ENCODE peak calls at places on chromosomes 4 and X, in six cellular contexts. One of them, this sample, is unnamed.

GRCh38 chrX:15269618-15270521 is at the start of gene ASB9:
- DNase-seq in H7: peak; percentile 51
- DNase-seq in activated CD4-positive, alpha-beta T cell treated with anti-CD3 and anti-CD28 coated beads for 1 hour: no peak
- DNase-seq in COR-L47: peak; percentile 1
- DNase-seq in T follicular helper cell: no peak
- DNase-seq in frontal cortex: no peak
- DNase-seq in this sample: no peak

GRCh38 chr4:88599298-88599697 is 7.0 kb downstream of the HERC3 start:
- DNase-seq in COR-L47: no peak
- DNase-seq in frontal cortex: no peak
- DNase-seq in H7: no peak
- DNase-seq in T follicular helper cell: no peak
- DNase-seq in activated CD4-positive, alpha-beta T cell treated with anti-CD3 and anti-CD28 coated beads for 1 hour: no peak
- DNase-seq in this sample: no peak

GRCh38 chrX:14015941-14016340 is 13.8 kb downstream of the GEMIN8 start:
- DNase-seq in frontal cortex: no peak
- DNase-seq in activated CD4-positive, alpha-beta T cell treated with anti-CD3 and anti-CD28 coated beads for 1 hour: no peak
- DNase-seq in T follicular helper cell: no peak
- DNase-seq in H7: no peak
- DNase-seq in COR-L47: no peak
- DNase-seq in this sample: no peak

GRCh38 chr4:3856604-3857204 is 90.5 kb downstream of the ADRA2C start:
- DNase-seq in frontal cortex: no peak
- DNase-seq in activated CD4-positive, alpha-beta T cell treated with anti-CD3 and anti-CD28 coated beads for 1 hour: no peak
- DNase-seq in H7: no peak
- DNase-seq in T follicular helper cell: no peak
- DNase-seq in COR-L47: no peak
- DNase-seq in this sample: no peak

GRCh38 chrX:10040961-10041360 is 73.8 kb downstream of the CLDN34 start:
- DNase-seq in frontal cortex: no peak
- DNase-seq in COR-L47: no peak
- DNase-seq in activated CD4-positive, alpha-beta T cell treated with anti-CD3 and anti-CD28 coated beads for 1 hour: no peak
- DNase-seq in T follicular helper cell: no peak
- DNase-seq in H7: no peak
- DNase-seq in this sample: no peak

GRCh38 chr4:1126506-1126905 is 13.1 kb upstream of the RNF212 start:
- DNase-seq in COR-L47: no peak
- DNase-seq in T follicular helper cell: no peak
- DNase-seq in frontal cortex: no peak
- DNase-seq in H7: no peak
- DNase-seq in activated CD4-positive, alpha-beta T cell treated with anti-CD3 and anti-CD28 coated beads for 1 hour: no peak
- DNase-seq in this sample: no peak

GRCh38 chr4:169252339-169253086 is 18.2 kb downstream of the SH3RF1 start:
- DNase-seq in activated CD4-positive, alpha-beta T cell treated with anti-CD3 and anti-CD28 coated beads for 1 hour: no peak
- DNase-seq in T follicular helper cell: no peak
- DNase-seq in frontal cortex: no peak
- DNase-seq in H7: no peak
- DNase-seq in COR-L47: no peak
- DNase-seq in this sample: no peak

GRCh38 chr4:76689079-76689817 is 208.7 kb downstream of the SOWAHB start:
- DNase-seq in H7: peak; percentile 91
- DNase-seq in COR-L47: peak; percentile 69
- DNase-seq in frontal cortex: peak; percentile 33
- DNase-seq in T follicular helper cell: no peak
- DNase-seq in activated CD4-positive, alpha-beta T cell treated with anti-CD3 and anti-CD28 coated beads for 1 hour: no peak
- DNase-seq in this sample: no peak

GRCh38 chr4:129362685-129363274 is 266.8 kb downstream of the C4orf33 start:
- DNase-seq in activated CD4-positive, alpha-beta T cell treated with anti-CD3 and anti-CD28 coated beads for 1 hour: no peak
- DNase-seq in COR-L47: peak; percentile 36
- DNase-seq in T follicular helper cell: peak; percentile 15
- DNase-seq in frontal cortex: peak; percentile 9
- DNase-seq in H7: peak; percentile 54
- DNase-seq in this sample: no peak

GRCh38 chrX:13167444-13168207 is 123.2 kb upstream of the FAM9C start:
- DNase-seq in activated CD4-positive, alpha-beta T cell treated with anti-CD3 and anti-CD28 coated beads for 1 hour: no peak
- DNase-seq in T follicular helper cell: no peak
- DNase-seq in H7: no peak
- DNase-seq in frontal cortex: no peak
- DNase-seq in COR-L47: peak; percentile 23
- DNase-seq in this sample: no peak

GRCh38 chr4:83850435-83850834 is 314.5 kb downstream of the GPAT3 start:
- DNase-seq in activated CD4-positive, alpha-beta T cell treated with anti-CD3 and anti-CD28 coated beads for 1 hour: no peak
- DNase-seq in frontal cortex: no peak
- DNase-seq in COR-L47: no peak
- DNase-seq in T follicular helper cell: no peak
- DNase-seq in H7: no peak
- DNase-seq in this sample: no peak

GRCh38 chr4:122576261-122577188 is 44.3 kb downstream of the IL21 start:
- DNase-seq in activated CD4-positive, alpha-beta T cell treated with anti-CD3 and anti-CD28 coated beads for 1 hour: no peak
- DNase-seq in T follicular helper cell: no peak
- DNase-seq in H7: peak; percentile 49
- DNase-seq in COR-L47: peak; percentile 31
- DNase-seq in frontal cortex: peak; percentile 24
- DNase-seq in this sample: no peak

GRCh38 chr4:118346495-118346894 is 6.3 kb downstream of the PRSS12 start:
- DNase-seq in T follicular helper cell: no peak
- DNase-seq in frontal cortex: no peak
- DNase-seq in COR-L47: no peak
- DNase-seq in activated CD4-positive, alpha-beta T cell treated with anti-CD3 and anti-CD28 coated beads for 1 hour: no peak
- DNase-seq in H7: no peak
- DNase-seq in this sample: no peak

GRCh38 chr4:54695359-54696149 is 37.8 kb downstream of the KIT start:
- DNase-seq in activated CD4-positive, alpha-beta T cell treated with anti-CD3 and anti-CD28 coated beads for 1 hour: no peak
- DNase-seq in frontal cortex: no peak
- DNase-seq in COR-L47: no peak
- DNase-seq in T follicular helper cell: no peak
- DNase-seq in H7: no peak
- DNase-seq in this sample: no peak

GRCh38 chrX:69387559-69388487 is 116.3 kb upstream of the NALF2 start:
- DNase-seq in H7: peak; percentile 80
- DNase-seq in frontal cortex: peak; percentile 20
- DNase-seq in activated CD4-positive, alpha-beta T cell treated with anti-CD3 and anti-CD28 coated beads for 1 hour: no peak
- DNase-seq in T follicular helper cell: peak; percentile 9
- DNase-seq in COR-L47: peak; percentile 5
- DNase-seq in this sample: no peak

GRCh38 chr4:42637104-42637503 is 19.8 kb downstream of the ATP8A1 start:
- DNase-seq in H7: no peak
- DNase-seq in frontal cortex: no peak
- DNase-seq in activated CD4-positive, alpha-beta T cell treated with anti-CD3 and anti-CD28 coated beads for 1 hour: no peak
- DNase-seq in COR-L47: no peak
- DNase-seq in T follicular helper cell: no peak
- DNase-seq in this sample: no peak

GRCh38 chr4:8236141-8236919 is 33.2 kb upstream of the HTRA3 start:
- DNase-seq in H7: peak; percentile 59
- DNase-seq in T follicular helper cell: no peak
- DNase-seq in COR-L47: no peak
- DNase-seq in activated CD4-positive, alpha-beta T cell treated with anti-CD3 and anti-CD28 coated beads for 1 hour: no peak
- DNase-seq in frontal cortex: no peak
- DNase-seq in this sample: no peak

GRCh38 chr4:140149851-140150635 is 3.9 kb downstream of the MAML3 start:
- DNase-seq in T follicular helper cell: peak; percentile 42
- DNase-seq in frontal cortex: peak; percentile 24
- DNase-seq in activated CD4-positive, alpha-beta T cell treated with anti-CD3 and anti-CD28 coated beads for 1 hour: peak; percentile 54
- DNase-seq in COR-L47: peak; percentile 79
- DNase-seq in H7: peak; percentile 66
- DNase-seq in this sample: peak; percentile 39

GRCh38 chr4:188372856-188373255 is 233.6 kb downstream of the TRIML1 start:
- DNase-seq in H7: no peak
- DNase-seq in COR-L47: peak; percentile 25
- DNase-seq in frontal cortex: no peak
- DNase-seq in T follicular helper cell: no peak
- DNase-seq in activated CD4-positive, alpha-beta T cell treated with anti-CD3 and anti-CD28 coated beads for 1 hour: no peak
- DNase-seq in this sample: no peak

GRCh38 chrX:120514236-120514635 is 45.1 kb upstream of the LAMP2 start:
- DNase-seq in H7: peak; percentile 21
- DNase-seq in frontal cortex: no peak
- DNase-seq in T follicular helper cell: no peak
- DNase-seq in COR-L47: no peak
- DNase-seq in activated CD4-positive, alpha-beta T cell treated with anti-CD3 and anti-CD28 coated beads for 1 hour: no peak
- DNase-seq in this sample: no peak

GRCh38 chr4:28229092-28229491 is 1368.5 kb downstream of the STIM2 start:
- DNase-seq in T follicular helper cell: no peak
- DNase-seq in COR-L47: no peak
- DNase-seq in frontal cortex: no peak
- DNase-seq in activated CD4-positive, alpha-beta T cell treated with anti-CD3 and anti-CD28 coated beads for 1 hour: no peak
- DNase-seq in H7: no peak
- DNase-seq in this sample: no peak

GRCh38 chrX:124981420-124981819 is 338.3 kb upstream of the TEX13C start:
- DNase-seq in T follicular helper cell: no peak
- DNase-seq in H7: no peak
- DNase-seq in activated CD4-positive, alpha-beta T cell treated with anti-CD3 and anti-CD28 coated beads for 1 hour: no peak
- DNase-seq in frontal cortex: no peak
- DNase-seq in COR-L47: no peak
- DNase-seq in this sample: no peak

GRCh38 chr4:56305390-56305789 is 81.9 kb downstream of the AASDH start:
- DNase-seq in T follicular helper cell: no peak
- DNase-seq in H7: no peak
- DNase-seq in frontal cortex: no peak
- DNase-seq in COR-L47: no peak
- DNase-seq in activated CD4-positive, alpha-beta T cell treated with anti-CD3 and anti-CD28 coated beads for 1 hour: no peak
- DNase-seq in this sample: no peak

GRCh38 chrX:132648870-132649269 is 160.0 kb upstream of the MBNL3 start:
- DNase-seq in COR-L47: no peak
- DNase-seq in T follicular helper cell: no peak
- DNase-seq in activated CD4-positive, alpha-beta T cell treated with anti-CD3 and anti-CD28 coated beads for 1 hour: no peak
- DNase-seq in frontal cortex: no peak
- DNase-seq in H7: no peak
- DNase-seq in this sample: no peak

GRCh38 chrX:150692837-150693781 is at the start of gene MTMR1:
- DNase-seq in COR-L47: no peak
- DNase-seq in T follicular helper cell: peak; percentile 48
- DNase-seq in H7: peak; percentile 87
- DNase-seq in activated CD4-positive, alpha-beta T cell treated with anti-CD3 and anti-CD28 coated beads for 1 hour: peak; percentile 36
- DNase-seq in frontal cortex: peak; percentile 84
- DNase-seq in this sample: peak; percentile 61

GRCh38 chr4:15027921-15028435 is 25.7 kb downstream of the CPEB2 start:
- DNase-seq in T follicular helper cell: no peak
- DNase-seq in activated CD4-positive, alpha-beta T cell treated with anti-CD3 and anti-CD28 coated beads for 1 hour: no peak
- DNase-seq in frontal cortex: no peak
- DNase-seq in H7: no peak
- DNase-seq in COR-L47: no peak
- DNase-seq in this sample: no peak

GRCh38 chrX:107102980-107103379 is 15.6 kb downstream of the RBM41 start:
- DNase-seq in T follicular helper cell: no peak
- DNase-seq in COR-L47: no peak
- DNase-seq in H7: no peak
- DNase-seq in frontal cortex: no peak
- DNase-seq in activated CD4-positive, alpha-beta T cell treated with anti-CD3 and anti-CD28 coated beads for 1 hour: no peak
- DNase-seq in this sample: no peak

GRCh38 chr4:97998203-97998602 is 145.1 kb downstream of the STPG2 start:
- DNase-seq in frontal cortex: no peak
- DNase-seq in COR-L47: no peak
- DNase-seq in H7: no peak
- DNase-seq in activated CD4-positive, alpha-beta T cell treated with anti-CD3 and anti-CD28 coated beads for 1 hour: no peak
- DNase-seq in T follicular helper cell: no peak
- DNase-seq in this sample: no peak

GRCh38 chr4:7251321-7251720 is 59.0 kb downstream of the SORCS2 start:
- DNase-seq in activated CD4-positive, alpha-beta T cell treated with anti-CD3 and anti-CD28 coated beads for 1 hour: no peak
- DNase-seq in T follicular helper cell: no peak
- DNase-seq in COR-L47: no peak
- DNase-seq in frontal cortex: no peak
- DNase-seq in H7: no peak
- DNase-seq in this sample: no peak

GRCh38 chr4:94757192-94758140 is at the start of gene BMPR1B:
- DNase-seq in activated CD4-positive, alpha-beta T cell treated with anti-CD3 and anti-CD28 coated beads for 1 hour: no peak
- DNase-seq in COR-L47: peak; percentile 19
- DNase-seq in T follicular helper cell: no peak
- DNase-seq in frontal cortex: no peak
- DNase-seq in H7: peak; percentile 62
- DNase-seq in this sample: no peak

GRCh38 chr4:138398297-138398696 is 156.1 kb upstream of the SLC7A11 start:
- DNase-seq in T follicular helper cell: no peak
- DNase-seq in H7: peak; percentile 22
- DNase-seq in COR-L47: peak; percentile 94
- DNase-seq in activated CD4-positive, alpha-beta T cell treated with anti-CD3 and anti-CD28 coated beads for 1 hour: no peak
- DNase-seq in frontal cortex: no peak
- DNase-seq in this sample: no peak

GRCh38 chr4:153645183-153645582 is 38.9 kb upstream of the TLR2 start:
- DNase-seq in COR-L47: no peak
- DNase-seq in frontal cortex: no peak
- DNase-seq in T follicular helper cell: no peak
- DNase-seq in H7: no peak
- DNase-seq in activated CD4-positive, alpha-beta T cell treated with anti-CD3 and anti-CD28 coated beads for 1 hour: no peak
- DNase-seq in this sample: no peak

GRCh38 chr4:36439556-36439955 is 158.1 kb downstream of the DTHD1 start:
- DNase-seq in T follicular helper cell: no peak
- DNase-seq in COR-L47: no peak
- DNase-seq in frontal cortex: no peak
- DNase-seq in activated CD4-positive, alpha-beta T cell treated with anti-CD3 and anti-CD28 coated beads for 1 hour: no peak
- DNase-seq in H7: no peak
- DNase-seq in this sample: no peak

GRCh38 chrX:140180585-140180984 is 215.3 kb upstream of the CXorf66 start:
- DNase-seq in COR-L47: no peak
- DNase-seq in activated CD4-positive, alpha-beta T cell treated with anti-CD3 and anti-CD28 coated beads for 1 hour: no peak
- DNase-seq in frontal cortex: no peak
- DNase-seq in H7: no peak
- DNase-seq in T follicular helper cell: no peak
- DNase-seq in this sample: no peak

GRCh38 chr4:55216871-55217635 is 91.7 kb upstream of the KDR start:
- DNase-seq in activated CD4-positive, alpha-beta T cell treated with anti-CD3 and anti-CD28 coated beads for 1 hour: no peak
- DNase-seq in COR-L47: no peak
- DNase-seq in H7: no peak
- DNase-seq in frontal cortex: no peak
- DNase-seq in T follicular helper cell: no peak
- DNase-seq in this sample: no peak